ENCODE peak calls at places on chromosomes 2 and 18, in ten cellular contexts. Y is mammary epithelial cell, L is thoracic aorta, W is uterus, C is PC-3, J is Caco-2, P is pancreas, F is IMR-90, U is tibial nerve, H is heart left ventricle. N is an unnamed sample. For H3K4me1, the result is how much of the 10 kb centered on the place peaks cover.

GRCh38 chr2:16330571-16331351 is 334.9 kb downstream of the CYRIA start:
- DNase-seq in C (no peak), F (no peak), P (no peak), W (no peak), Y (no peak), U (no peak), L (no peak), H (peak), J (peak), N (no peak)

GRCh38 chr2:134333646-134334189 is 79.8 kb downstream of the MGAT5 start:
- DNase-seq in J (no peak), F (no peak), U (no peak), W (no peak), H (no peak), P (no peak), C (no peak), L (no peak), Y (no peak), N (no peak)

GRCh38 chr2:128535928-128536327 is 217.3 kb upstream of the HS6ST1 start:
- DNase-seq in J (no peak), U (no peak), W (no peak), P (no peak), C (peak), L (no peak), Y (peak), F (peak), H (no peak), N (no peak)

GRCh38 chr2:241855245-241855887 is 3.3 kb downstream of the PDCD1 start:
- DNase-seq in J (peak), H (peak), W (no peak), C (no peak), P (no peak), L (no peak), U (no peak), Y (no peak), F (no peak), N (no peak)

GRCh38 chr18:55779711-55780590 is 192.0 kb upstream of the TCF4 start:
- DNase-seq in W (peak), J (no peak), P (no peak), F (peak), U (peak), Y (no peak), C (no peak), L (no peak), H (peak), N (peak)

GRCh38 chr2:127080941-127081769 is 25.8 kb downstream of the BIN1 start:
- DNase-seq in U (peak), Y (no peak), J (no peak), L (no peak), P (no peak), F (no peak), C (no peak), W (peak), H (no peak), N (peak)

GRCh38 chr2:190657474-190658252 is 8.8 kb downstream of the NAB1 start:
- DNase-seq in H (no peak), L (no peak), W (no peak), U (no peak), F (no peak), C (no peak), Y (no peak), J (no peak), P (no peak), N (no peak)

GRCh38 chr2:1613731-1614354 is 130.5 kb downstream of the PXDN start:
- DNase-seq in W (no peak), P (no peak), J (peak), U (no peak), Y (peak), L (no peak), F (peak), C (peak), H (no peak), N (no peak)

GRCh38 chr2:55165567-55165966 is 66.5 kb downstream of the CLHC1 start:
- DNase-seq in U (no peak), L (no peak), J (no peak), W (no peak), Y (peak), H (no peak), P (no peak), C (no peak), F (peak), N (no peak)

GRCh38 chr2:227132986-227133385 is 31.0 kb downstream of the COL4A4 start:
- DNase-seq in J (no peak), U (no peak), H (no peak), F (no peak), W (no peak), L (no peak), C (no peak), Y (no peak), P (no peak), N (no peak)

GRCh38 chr18:22166070-22166972 is 3.1 kb upstream of the GATA6 start:
- DNase-seq in W (peak), L (peak), H (peak), U (no peak), Y (no peak), P (peak), C (no peak), J (no peak), F (no peak), N (no peak)

GRCh38 chr2:205361970-205362369 is 320.3 kb upstream of the NRP2 start:
- DNase-seq in U (no peak), P (no peak), W (no peak), F (no peak), H (no peak), J (no peak), C (peak), L (no peak), Y (no peak), N (no peak)

DNA sequence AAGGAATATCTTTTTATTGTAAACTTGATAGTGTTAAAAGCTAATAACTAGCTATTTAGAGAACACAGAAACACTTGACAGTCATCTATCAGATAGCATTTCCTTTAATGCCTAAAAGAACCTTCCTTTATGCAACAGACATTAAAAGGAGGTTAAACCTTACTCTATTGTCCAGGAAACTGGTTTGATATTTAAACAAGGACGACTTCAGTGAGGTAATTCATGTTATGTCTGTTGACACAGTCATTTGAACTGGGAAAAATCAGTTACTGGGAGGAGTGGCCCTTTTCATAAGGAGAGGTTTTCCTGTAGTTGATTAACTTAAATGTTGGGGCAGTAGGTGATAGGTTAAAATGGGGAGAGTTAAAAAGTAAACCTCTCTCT is 6.7 kb downstream of the TGIF1 start:
- DNase-seq in L (no peak), C (peak), H (no peak), P (no peak), F (no peak), J (no peak), U (no peak), W (no peak), Y (no peak), N (no peak)
- H3K4me1 ChIP-seq in L (half or more), C (half or more), H (under half), P (under half), F (under half), J (under half), U (half or more), W (under half), Y (under half), N (under half)

GRCh38 chr2:43327119-43327518 is 100.7 kb upstream of the ZFP36L2 start:
- DNase-seq in F (no peak), C (no peak), U (no peak), W (no peak), P (no peak), Y (no peak), H (no peak), J (no peak), L (no peak), N (no peak)
- H3K4me1 ChIP-seq in F (under half), C (under half), U (half or more), W (under half), P (under half), Y (under half), H (half or more), J (under half), L (half or more), N (half or more)

GRCh38 chr2:30956995-30957394 is 149.7 kb upstream of the CAPN13 start:
- DNase-seq in P (no peak), U (no peak), F (no peak), H (no peak), L (no peak), W (no peak), C (no peak), J (no peak), Y (no peak), N (no peak)

GRCh38 chr2:30955516-30956132 is 148.4 kb upstream of the CAPN13 start:
- DNase-seq in W (no peak), H (no peak), L (no peak), J (no peak), Y (no peak), C (no peak), P (no peak), F (no peak), U (no peak), N (no peak)

GRCh38 chr2:30957591-30957990 is 150.3 kb upstream of the CAPN13 start:
- DNase-seq in P (no peak), U (no peak), J (no peak), L (no peak), C (no peak), Y (no peak), W (no peak), H (no peak), F (no peak), N (no peak)

GRCh38 chr2:30959653-30960052 is 152.4 kb upstream of the CAPN13 start:
- DNase-seq in U (no peak), W (no peak), C (no peak), H (no peak), L (no peak), J (no peak), F (no peak), Y (no peak), P (no peak), N (no peak)

DNA sequence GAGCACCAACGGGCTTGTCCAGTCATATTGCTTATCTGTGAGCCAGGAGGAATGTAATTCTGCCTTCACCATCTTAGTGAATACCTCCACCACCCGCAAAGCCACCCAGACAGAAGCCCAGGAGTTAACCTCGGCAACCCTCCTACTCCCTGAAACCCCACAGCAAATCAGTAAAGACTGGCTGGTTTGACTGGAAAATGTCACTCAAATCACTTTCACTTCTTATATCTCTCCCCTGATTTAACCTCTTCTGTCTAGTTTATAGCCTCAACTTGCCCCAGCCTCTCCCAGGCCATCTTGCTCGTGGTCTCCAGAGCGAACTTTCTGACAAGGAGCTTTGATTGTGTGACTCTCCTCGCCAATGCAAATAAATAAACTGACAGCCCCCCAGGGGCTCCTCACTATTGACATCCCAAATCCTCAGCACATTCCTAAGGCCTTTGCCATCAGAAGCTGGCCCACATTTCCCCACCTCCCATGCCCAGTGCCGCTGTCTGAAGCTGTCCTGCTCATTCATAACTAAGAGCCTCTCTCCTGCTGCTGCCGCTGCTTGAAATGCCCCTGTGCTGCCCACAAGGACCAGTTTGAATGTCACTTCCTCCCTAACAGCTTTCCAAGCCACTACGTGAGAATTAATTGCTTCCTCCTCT is 151.4 kb upstream of the CAPN13 start:
- DNase-seq in F (no peak), W (no peak), P (no peak), H (no peak), U (no peak), L (no peak), J (no peak), C (no peak), Y (no peak), N (no peak)
- H3K4me1 ChIP-seq in F (under half), W (under half), P (under half), H (under half), U (under half), L (under half), J (under half), C (under half), Y (under half), N (under half)

GRCh38 chr18:48788378-48788777 is 162.4 kb downstream of the SMAD7 start:
- DNase-seq in W (no peak), H (no peak), F (no peak), C (no peak), P (no peak), J (no peak), Y (no peak), L (no peak), U (no peak), N (peak)
- H3K4me1 ChIP-seq in W (under half), H (half or more), F (under half), C (under half), P (under half), J (under half), Y (under half), L (half or more), U (under half), N (under half)

DNA sequence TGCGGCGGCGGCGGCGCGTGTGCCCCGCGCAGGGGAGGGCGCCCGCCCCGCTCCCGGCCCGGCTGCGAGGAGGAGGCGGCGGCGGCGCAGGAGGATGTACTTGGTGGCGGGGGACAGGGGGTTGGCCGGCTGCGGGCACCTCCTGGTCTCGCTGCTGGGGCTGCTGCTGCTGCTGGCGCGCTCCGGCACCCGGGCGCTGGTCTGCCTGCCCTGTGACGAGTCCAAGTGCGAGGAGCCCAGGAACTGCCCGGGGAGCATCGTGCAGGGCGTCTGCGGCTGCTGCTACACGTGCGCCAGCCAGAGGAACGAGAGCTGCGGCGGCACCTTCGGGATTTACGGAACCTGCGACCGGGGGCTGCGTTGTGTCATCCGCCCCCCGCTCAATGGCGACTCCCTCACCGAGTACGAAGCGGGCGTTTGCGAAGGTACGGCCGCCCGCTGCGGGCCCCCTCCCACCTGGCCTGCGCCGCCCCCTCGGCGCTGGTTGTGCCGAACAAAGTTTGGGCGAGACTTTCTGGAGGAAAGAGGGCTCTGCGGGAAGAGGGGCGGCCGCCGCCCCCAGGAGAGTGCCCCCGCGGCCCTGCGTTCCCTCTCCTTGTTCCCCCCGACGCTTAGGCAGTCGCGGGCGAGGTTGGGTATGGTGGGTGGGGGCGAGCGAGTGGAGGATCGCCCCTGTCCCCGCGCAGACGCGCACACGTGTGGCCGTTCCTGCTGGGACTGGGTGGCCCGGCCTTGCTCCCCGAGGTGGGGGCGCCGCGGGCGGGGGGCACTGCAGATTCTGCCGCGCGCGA is 816 bp downstream of the CRIM1 start:
- DNase-seq in W (peak), H (peak), U (peak), L (no peak), F (peak), P (peak), C (peak), Y (no peak), J (no peak), N (peak)
- H3K4me1 ChIP-seq in W (under half), H (half or more), U (half or more), L (half or more), F (under half), P (under half), C (half or more), Y (under half), J (half or more), N (under half)

N was measured in gastrocnemius medialis.